ENCODE peak calls at places on chromosome 14, in eight cellular contexts. S is AG04450, G is OCI-LY7, Q is fibroblast of lung, X is uterus, C is spleen, J is ovary, K is right cardiac atrium. M is an unnamed sample.
A peak's percentile ranks its signal among the peaks of the same experiment; 100 is the strongest.

GRCh38 chr14:95504135-95505029 is 12.1 kb downstream of the SYNE3 start:
- DNase-seq in G (no peak), K (peak; percentile 23), J (no peak), Q (peak; percentile 74), S (no peak), C (peak; percentile 16), X (no peak), M (no peak)

GRCh38 chr14:63248211-63248610 is 44.0 kb downstream of the RHOJ start:
- DNase-seq in K (no peak), S (peak; percentile 10), C (no peak), X (no peak), Q (peak; percentile 86), J (no peak), G (no peak), M (no peak)

GRCh38 chr14:64722842-64723447 is 18.7 kb downstream of the PLEKHG3 start:
- DNase-seq in S (no peak), J (no peak), K (peak; percentile 48), Q (no peak), X (no peak), C (peak; percentile 75), G (no peak), M (no peak)

GRCh38 chr14:68979722-68980552 is 835 bp upstream of the ACTN1 start:
- DNase-seq in C (peak; percentile 83), G (no peak), Q (peak; percentile 78), K (peak; percentile 87), X (no peak), J (peak; percentile 54), S (no peak), M (peak; percentile 73)

GRCh38 chr14:62662811-62663477 is 382.3 kb downstream of the KCNH5 start:
- DNase-seq in G (no peak), Q (peak; percentile 49), S (no peak), C (no peak), J (no peak), K (no peak), X (no peak), M (no peak)

GRCh38 chr14:55245657-55246268 is 25.5 kb upstream of the FBXO34 start:
- DNase-seq in X (no peak), S (no peak), C (no peak), K (no peak), G (peak; percentile 33), Q (peak; percentile 18), J (no peak), M (no peak)

GRCh38 chr14:75200451-75200850 is 24.0 kb upstream of the TMED10 start:
- DNase-seq in J (no peak), X (no peak), C (peak; percentile 40), S (no peak), K (no peak), Q (no peak), G (no peak), M (peak; percentile 71)

GRCh38 chr14:95490727-95491451 is 25.6 kb downstream of the SYNE3 start:
- DNase-seq in Q (peak; percentile 29), G (no peak), X (peak; percentile 69), J (peak; percentile 54), C (no peak), S (no peak), K (peak; percentile 84), M (no peak)

GRCh38 chr14:76193696-76194095 is 42.0 kb downstream of the GPATCH2L start:
- DNase-seq in C (no peak), Q (peak; percentile 37), J (no peak), X (no peak), G (no peak), K (no peak), S (no peak), M (no peak)

GRCh38 chr14:76138758-76139723 is 12.7 kb upstream of the GPATCH2L start:
- DNase-seq in Q (peak; percentile 1), C (no peak), K (no peak), J (no peak), S (no peak), X (no peak), G (no peak), M (no peak)

GRCh38 chr14:32509632-32510187 is 180.6 kb downstream of the AKAP6 start:
- DNase-seq in S (peak; percentile 88), K (peak; percentile 74), G (no peak), C (no peak), X (peak; percentile 25), Q (peak; percentile 99), J (peak; percentile 28), M (no peak)
- H3K4me3 ChIP-seq in S (peak overlapping the region; percentile 7), K (no peak overlapping the region), G (no peak overlapping the region), C (no peak overlapping the region), X (no peak overlapping the region), Q (no peak overlapping the region), J (no peak overlapping the region), M (no peak overlapping the region)

GRCh38 chr14:104238424-104239184 is 100.2 kb downstream of the KIF26A start:
- DNase-seq in K (no peak), G (no peak), Q (no peak), X (peak; percentile 6), S (no peak), J (no peak), C (no peak), M (peak; percentile 28)

GRCh38 chr14:104232070-104232484 is 93.7 kb downstream of the KIF26A start:
- DNase-seq in S (no peak), K (no peak), X (no peak), J (no peak), C (no peak), Q (no peak), G (no peak), M (no peak)

GRCh38 chr14:104239185-104239775 is 100.9 kb downstream of the KIF26A start:
- DNase-seq in K (peak; percentile 33), S (no peak), X (no peak), C (no peak), Q (no peak), J (no peak), G (no peak), M (peak; percentile 20)

GRCh38 chr14:104237651-104238423 is 99.5 kb downstream of the KIF26A start:
- DNase-seq in C (no peak), Q (no peak), G (no peak), X (no peak), J (no peak), S (no peak), K (peak; percentile 40), M (no peak)

GRCh38 chr14:104235686-104236085 is 97.3 kb downstream of the KIF26A start:
- DNase-seq in Q (no peak), K (peak; percentile 2), C (peak; percentile 15), X (peak; percentile 12), J (no peak), S (no peak), G (no peak), M (no peak)
- H3K27ac ChIP-seq in Q (no peak overlapping the region), K (no peak overlapping the region), C (no peak overlapping the region), X (no peak overlapping the region), J (no peak overlapping the region), S (no peak overlapping the region), G (no peak overlapping the region), M (no peak overlapping the region)

GRCh38 chr14:40859065-40859464 is 747.6 kb upstream of the LRFN5 start:
- DNase-seq in J (no peak), G (no peak), X (no peak), K (no peak), S (no peak), Q (no peak), C (no peak), M (no peak)
- H3K9me3 ChIP-seq in J (no peaks in the 10 kb centered on the region), G (no peaks in the 10 kb centered on the region), X (no peaks in the 10 kb centered on the region), K (no peaks in the 10 kb centered on the region), S (peaks cover 20% of the 10 kb centered on the region), Q (no peaks in the 10 kb centered on the region), C (peaks cover 27% of the 10 kb centered on the region), M (no peaks in the 10 kb centered on the region)

GRCh38 chr14:53881921-53882320 is 74.7 kb downstream of the BMP4 start:
- DNase-seq in S (no peak), C (no peak), Q (no peak), G (no peak), X (no peak), K (no peak), J (no peak), M (no peak)
- H3K4me3 ChIP-seq in S (no peak overlapping the region), C (no peak overlapping the region), Q (no peak overlapping the region), G (no peak overlapping the region), X (no peak overlapping the region), K (no peak overlapping the region), J (no peak overlapping the region), M (no peak overlapping the region)

GRCh38 chr14:79583738-79584405 is 627.4 kb downstream of the DIO2 start:
- DNase-seq in S (peak; percentile 18), C (no peak), K (no peak), X (no peak), J (no peak), G (no peak), Q (peak; percentile 87), M (no peak)
- H3K27ac ChIP-seq in S (peak overlapping the region; percentile 72), C (no peak overlapping the region), K (no peak overlapping the region), X (no peak overlapping the region), J (no peak overlapping the region), G (no peak overlapping the region), Q (peak overlapping the region; percentile 55), M (no peak overlapping the region)

GRCh38 chr14:79248771-79249170 is 962.5 kb downstream of the DIO2 start:
- DNase-seq in X (no peak), K (no peak), Q (no peak), G (no peak), S (no peak), J (no peak), C (no peak), M (no peak)

GRCh38 chr14:79256311-79256879 is 954.9 kb downstream of the DIO2 start:
- DNase-seq in K (no peak), Q (no peak), C (no peak), S (no peak), G (no peak), X (no peak), J (no peak), M (no peak)

GRCh38 chr14:79253576-79253975 is 957.7 kb downstream of the DIO2 start:
- DNase-seq in J (no peak), C (no peak), K (no peak), X (no peak), S (no peak), Q (no peak), G (no peak), M (no peak)

GRCh38 chr14:79251278-79251677 is 960.0 kb downstream of the DIO2 start:
- DNase-seq in X (no peak), J (no peak), C (no peak), Q (no peak), S (no peak), K (no peak), G (no peak), M (no peak)

DNA sequence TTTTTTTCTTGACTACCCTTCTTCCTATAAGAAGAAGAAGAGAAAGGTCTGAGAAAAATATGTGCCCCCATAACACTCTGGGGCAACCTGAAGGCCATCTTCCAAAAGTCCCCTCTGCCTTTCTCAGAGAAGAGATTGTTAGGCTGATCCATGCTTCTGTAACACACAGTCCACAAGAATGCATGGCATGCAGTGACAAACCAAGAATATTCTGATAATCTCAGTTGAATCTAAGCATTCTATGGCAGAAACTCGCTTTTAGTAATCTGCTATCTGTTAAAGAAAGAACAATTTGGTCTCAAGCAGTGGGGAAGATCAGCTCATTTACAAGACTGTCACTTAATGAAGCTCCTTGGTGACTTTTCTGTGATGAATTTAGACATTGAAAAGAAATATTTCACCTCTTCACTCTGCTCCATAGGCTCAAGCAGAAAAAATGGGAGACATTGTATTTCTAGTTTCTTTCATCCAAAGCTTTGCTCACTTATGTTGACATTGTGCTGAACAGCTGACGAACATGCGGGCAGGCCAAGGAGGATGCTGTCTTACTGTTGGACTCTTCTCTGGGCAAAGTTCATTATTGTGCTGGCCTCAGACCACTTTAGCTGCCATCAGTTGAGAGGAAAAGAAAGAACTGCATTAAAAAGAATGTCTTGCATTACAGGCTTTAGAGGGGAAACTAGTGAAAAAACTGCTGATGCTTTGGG is 957.1 kb downstream of the DIO2 start:
- DNase-seq in J (no peak), X (no peak), G (no peak), S (no peak), C (no peak), Q (peak; percentile 75), K (no peak), M (no peak)
- H3K9me3 ChIP-seq in J (no peaks in the 10 kb centered on the region), X (no peaks in the 10 kb centered on the region), G (no peaks in the 10 kb centered on the region), S (no peaks in the 10 kb centered on the region), C (no peaks in the 10 kb centered on the region), Q (no peaks in the 10 kb centered on the region), K (no peaks in the 10 kb centered on the region), M (no peaks in the 10 kb centered on the region)

GRCh38 chr14:100141133-100141497 is 18.3 kb downstream of the DEGS2 start:
- DNase-seq in C (no peak), K (no peak), S (no peak), G (no peak), Q (no peak), J (no peak), X (no peak), M (no peak)
- H3K4me3 ChIP-seq in C (no peak overlapping the region), K (no peak overlapping the region), S (no peak overlapping the region), G (no peak overlapping the region), Q (no peak overlapping the region), J (no peak overlapping the region), X (no peak overlapping the region), M (peak overlapping the region; percentile 21)